ENCODE peak calls at places on chromosomes 11 and 22, in nine cellular contexts. E is AG09309, Q is endodermal cell, R is GM12865, B is OCI-LY7, Y is BE2C, A is mammary epithelial cell, I is IMR-90, P is tibial nerve. T is an unnamed sample.

GRCh38 chr11:111665779-111666178 is 63.5 kb downstream of the SIK2 start:
- DNase-seq in E (no peak), Q (peak; percentile 71), R (no peak), B (peak; percentile 24), Y (no peak), A (peak; percentile 17), I (peak; percentile 71), P (no peak), T (no peak)

GRCh38 chr11:44010789-44011251 is 37.0 kb upstream of the ACCSL start:
- DNase-seq in E (peak; percentile 62), Q (no peak), R (no peak), B (no peak), Y (no peak), A (no peak), I (peak; percentile 48), P (no peak), T (no peak)

GRCh38 chr11:65182258-65183170 is 786 bp downstream of the CAPN1 start:
- DNase-seq in E (no peak), Q (no peak), R (peak; percentile 40), B (peak; percentile 25), Y (no peak), A (peak; percentile 56), I (no peak), P (peak; percentile 16), T (peak; percentile 60)

GRCh38 chr11:133971871-133972270 is 15.1 kb upstream of the IGSF9B start:
- DNase-seq in E (no peak), Q (no peak), R (no peak), B (no peak), Y (no peak), A (no peak), I (no peak), P (no peak), T (no peak)

GRCh38 chr11:92453055-92453454 is 228.4 kb downstream of the FAT3 start:
- DNase-seq in E (peak; percentile 34), Q (no peak), R (peak; percentile 6), B (no peak), Y (no peak), A (peak; percentile 60), I (peak; percentile 78), P (no peak), T (no peak)

GRCh38 chr11:124717421-124717785 is 22.3 kb upstream of the NRGN start:
- DNase-seq in E (no peak), Q (no peak), R (peak; percentile 37), B (no peak), Y (no peak), A (peak; percentile 78), I (peak; percentile 59), P (no peak), T (no peak)

GRCh38 chr11:61766353-61766841 is 14.0 kb downstream of the MYRF start:
- DNase-seq in E (no peak), Q (no peak), R (no peak), B (no peak), Y (no peak), A (no peak), I (peak; percentile 86), P (no peak), T (no peak)

GRCh38 chr22:20141186-20142077 is 9.4 kb downstream of the CCDC188 start:
- DNase-seq in E (peak; percentile 31), Q (no peak), R (no peak), B (no peak), Y (no peak), A (no peak), I (peak; percentile 82), P (no peak), T (peak; percentile 52)

GRCh38 chr11:125412509-125412908 is 83.6 kb downstream of the FEZ1 start:
- DNase-seq in E (no peak), Q (no peak), R (no peak), B (no peak), Y (no peak), A (peak; percentile 36), I (no peak), P (no peak), T (no peak)

GRCh38 chr11:19849947-19850593 is 137.4 kb downstream of the NAV2 start:
- DNase-seq in E (no peak), Q (no peak), R (no peak), B (no peak), Y (no peak), A (no peak), I (peak; percentile 25), P (no peak), T (no peak)

GRCh38 chr11:61874460-61874809 is 16.9 kb downstream of the FADS3 start:
- DNase-seq in E (no peak), Q (no peak), R (no peak), B (no peak), Y (no peak), A (no peak), I (no peak), P (no peak), T (peak; percentile 72)

GRCh38 chr11:135017296-135017695 is 605.3 kb upstream of the B3GAT1 start:
- DNase-seq in E (no peak), Q (no peak), R (no peak), B (no peak), Y (no peak), A (no peak), I (no peak), P (no peak), T (no peak)

GRCh38 chr11:46438211-46438610 is 46.6 kb upstream of the CHRM4 start:
- DNase-seq in E (no peak), Q (no peak), R (no peak), B (no peak), Y (peak; percentile 46), A (no peak), I (no peak), P (no peak), T (no peak)

GRCh38 chr11:34053161-34053686 is 1.7 kb downstream of the CAPRIN1 start:
- DNase-seq in E (no peak), Q (peak; percentile 85), R (peak; percentile 89), B (peak; percentile 82), Y (peak; percentile 69), A (peak; percentile 70), I (peak; percentile 76), P (peak; percentile 53), T (peak; percentile 75)

DNA sequence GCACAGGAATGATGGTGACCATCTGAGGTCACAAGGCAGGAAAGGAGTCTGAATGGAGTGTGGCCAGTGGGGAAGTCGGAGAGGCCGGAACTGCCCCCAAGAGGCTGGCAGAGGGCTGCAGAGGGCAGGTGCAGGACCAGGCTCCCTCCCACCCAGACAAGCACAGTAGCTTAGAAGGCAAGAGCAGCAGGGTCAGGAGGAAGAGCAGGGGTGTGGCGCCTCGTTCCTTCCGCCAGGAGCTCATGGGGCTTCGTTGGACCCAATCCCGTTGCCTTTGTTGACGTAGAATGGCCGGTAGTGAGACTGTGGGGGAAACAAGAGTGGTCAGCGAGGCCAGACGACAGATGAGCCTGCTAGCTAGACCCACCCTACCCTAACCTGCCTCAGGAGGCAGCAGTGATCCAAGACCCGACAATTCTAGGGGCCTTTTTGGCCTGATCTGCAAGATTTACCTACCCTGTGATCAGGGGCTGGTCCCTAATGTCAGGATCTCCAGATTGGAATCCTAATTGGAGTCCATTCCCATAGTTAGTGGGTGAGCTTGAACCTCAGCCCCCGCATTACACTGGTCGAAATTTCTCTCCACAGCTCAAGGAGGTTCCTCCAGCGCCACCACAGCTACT is 25.6 kb downstream of the TRIM29 start:
- DNase-seq in E (no peak), Q (peak; percentile 70), R (no peak), B (no peak), Y (no peak), A (no peak), I (no peak), P (no peak), T (no peak)
- TF ChIP-seq CTCF in E (no peak), Q (peak; percentile 74), R (no peak), B (peak; percentile 53), Y (peak; percentile 32), A (peak; percentile 14), I (no peak), P (no peak), T (no peak)

DNA sequence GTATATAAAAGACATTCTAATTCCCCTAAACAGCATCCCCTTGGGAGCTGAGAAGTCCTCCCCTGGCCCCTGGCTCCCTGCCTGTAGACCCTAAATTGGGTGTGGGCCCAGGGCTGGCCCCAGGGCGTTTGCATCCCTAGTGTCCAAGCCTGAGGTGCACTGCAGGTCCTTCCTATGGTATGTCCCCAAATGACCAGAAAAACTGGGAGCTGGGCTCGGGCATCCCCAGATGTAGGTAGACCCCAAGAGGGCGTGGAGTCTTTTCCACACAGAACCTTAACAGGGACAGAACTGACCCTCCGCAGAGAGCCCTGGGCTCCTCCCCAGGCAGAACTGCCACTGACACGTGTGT is 782 bp upstream of the OSBPL5 start:
- DNase-seq in E (no peak), Q (no peak), R (no peak), B (no peak), Y (no peak), A (no peak), I (no peak), P (no peak), T (peak; percentile 43)
- H3K4me3 ChIP-seq in E (no peak overlapping the region), Q (no peak overlapping the region), R (no peak overlapping the region), B (no peak overlapping the region), Y (no peak overlapping the region), A (no peak overlapping the region), I (no peak overlapping the region), P (no peak overlapping the region), T (peak overlapping the region; percentile 87)

GRCh38 chr22:37130031-37130430 is 19.7 kb downstream of the IL2RB start:
- DNase-seq in E (no peak), Q (no peak), R (no peak), B (no peak), Y (no peak), A (no peak), I (no peak), P (no peak), T (no peak)

GRCh38 chr22:37126383-37126782 is 16.9 kb upstream of the TMPRSS6 start:
- DNase-seq in E (no peak), Q (peak; percentile 75), R (peak; percentile 68), B (no peak), Y (peak; percentile 36), A (no peak), I (no peak), P (no peak), T (no peak)

GRCh38 chr22:37128555-37129281 is 19.2 kb upstream of the TMPRSS6 start:
- DNase-seq in E (no peak), Q (no peak), R (no peak), B (no peak), Y (no peak), A (no peak), I (no peak), P (no peak), T (no peak)

GRCh38 chr22:37127350-37127878 is 17.9 kb upstream of the TMPRSS6 start:
- DNase-seq in E (no peak), Q (no peak), R (no peak), B (no peak), Y (no peak), A (no peak), I (no peak), P (no peak), T (no peak)

GRCh38 chr22:37126882-37127281 is 17.4 kb upstream of the TMPRSS6 start:
- DNase-seq in E (no peak), Q (peak; percentile 77), R (no peak), B (peak; percentile 20), Y (peak; percentile 33), A (no peak), I (no peak), P (no peak), T (no peak)
- TF ChIP-seq CTCF in E (peak; percentile 33), Q (peak; percentile 82), R (peak; percentile 64), B (peak; percentile 65), Y (peak; percentile 63), A (peak; percentile 39), I (peak; percentile 16), P (no peak), T (peak; percentile 18)

GRCh38 chr11:79439430-79439892 is 1.4 kb downstream of the TENM4 start:
- DNase-seq in E (no peak), Q (no peak), R (no peak), B (no peak), Y (no peak), A (peak; percentile 44), I (peak; percentile 59), P (peak; percentile 16), T (peak; percentile 34)
- H3K4me3 ChIP-seq in E (peak overlapping the region; percentile 65), Q (peak overlapping the region; percentile 81), R (no peak overlapping the region), B (no peak overlapping the region), Y (peak overlapping the region; percentile 58), A (peak overlapping the region; percentile 95), I (peak overlapping the region; percentile 57), P (peak overlapping the region; percentile 40), T (peak overlapping the region; percentile 48)

GRCh38 chr11:118236170-118236569 is 11.4 kb upstream of the JAML start:
- DNase-seq in E (no peak), Q (no peak), R (no peak), B (no peak), Y (no peak), A (no peak), I (no peak), P (no peak), T (no peak)
- TF ChIP-seq CTCF in E (no peak), Q (no peak), R (no peak), B (no peak), Y (no peak), A (no peak), I (no peak), P (no peak), T (no peak)